ENCODE peak calls at places on chromosomes 4 and X, in nine cellular contexts. One of them, this sample, is unnamed. For H4K20me1 and H3K9me2, the result is how much of the 10 kb centered on the place peaks cover.

GRCh38 chr4:17480530-17480929 is 31.4 kb downstream of the QDPR start:
- DNase-seq in GM23338: no peak
- DNase-seq in Karpas-422: no peak
- DNase-seq in SK-N-SH: no peak
- DNase-seq in HCT116: no peak
- DNase-seq in PC-3: no peak
- DNase-seq in OCI-LY7: no peak
- DNase-seq in PC-9: no peak
- DNase-seq in GM23248: no peak
- DNase-seq in this sample: no peak

GRCh38 chr4:158080354-158080753 is 92.5 kb downstream of the GASK1B start:
- DNase-seq in GM23338: no peak
- DNase-seq in Karpas-422: no peak
- DNase-seq in SK-N-SH: no peak
- DNase-seq in HCT116: no peak
- DNase-seq in PC-3: no peak
- DNase-seq in OCI-LY7: no peak
- DNase-seq in PC-9: no peak
- DNase-seq in GM23248: no peak
- DNase-seq in this sample: no peak

GRCh38 chr4:6909970-6910339 is 329 bp downstream of the TBC1D14 start:
- DNase-seq in GM23338: peak
- DNase-seq in Karpas-422: peak
- DNase-seq in SK-N-SH: no peak
- DNase-seq in HCT116: no peak
- DNase-seq in PC-3: peak
- DNase-seq in OCI-LY7: no peak
- DNase-seq in PC-9: no peak
- DNase-seq in GM23248: peak
- DNase-seq in this sample: peak

GRCh38 chr4:25953740-25954139 is 39.7 kb downstream of the SMIM20 start:
- DNase-seq in GM23338: no peak
- DNase-seq in Karpas-422: no peak
- DNase-seq in SK-N-SH: no peak
- DNase-seq in HCT116: peak
- DNase-seq in PC-3: peak
- DNase-seq in OCI-LY7: no peak
- DNase-seq in PC-9: no peak
- DNase-seq in GM23248: peak
- DNase-seq in this sample: no peak

GRCh38 chr4:151801547-151802516 is 41.0 kb upstream of the GATB start:
- DNase-seq in GM23338: peak
- DNase-seq in Karpas-422: peak
- DNase-seq in SK-N-SH: peak
- DNase-seq in HCT116: peak
- DNase-seq in PC-3: peak
- DNase-seq in OCI-LY7: peak
- DNase-seq in PC-9: peak
- DNase-seq in GM23248: peak
- DNase-seq in this sample: peak

GRCh38 chr4:32073542-32073941 is 1353.4 kb downstream of the PCDH7 start:
- DNase-seq in GM23338: no peak
- DNase-seq in Karpas-422: no peak
- DNase-seq in SK-N-SH: no peak
- DNase-seq in HCT116: no peak
- DNase-seq in PC-3: no peak
- DNase-seq in OCI-LY7: no peak
- DNase-seq in PC-9: no peak
- DNase-seq in GM23248: no peak
- DNase-seq in this sample: no peak

GRCh38 chr4:166128452-166128851 is 255.4 kb downstream of the TLL1 start:
- DNase-seq in GM23338: no peak
- DNase-seq in Karpas-422: no peak
- DNase-seq in SK-N-SH: no peak
- DNase-seq in HCT116: no peak
- DNase-seq in PC-3: peak
- DNase-seq in OCI-LY7: no peak
- DNase-seq in PC-9: no peak
- DNase-seq in GM23248: no peak
- DNase-seq in this sample: no peak

GRCh38 chr4:72525938-72526337 is 43.1 kb downstream of the ADAMTS3 start:
- DNase-seq in GM23338: no peak
- DNase-seq in Karpas-422: no peak
- DNase-seq in SK-N-SH: no peak
- DNase-seq in HCT116: no peak
- DNase-seq in PC-3: no peak
- DNase-seq in OCI-LY7: no peak
- DNase-seq in PC-9: no peak
- DNase-seq in GM23248: peak
- DNase-seq in this sample: peak

GRCh38 chr4:6421397-6421796 is 51.0 kb downstream of the PPP2R2C start:
- DNase-seq in GM23338: no peak
- DNase-seq in Karpas-422: no peak
- DNase-seq in SK-N-SH: no peak
- DNase-seq in HCT116: no peak
- DNase-seq in PC-3: no peak
- DNase-seq in OCI-LY7: no peak
- DNase-seq in PC-9: no peak
- DNase-seq in GM23248: no peak
- DNase-seq in this sample: no peak

GRCh38 chr4:186666252-186666651 is 57.4 kb downstream of the FAT1 start:
- DNase-seq in GM23338: no peak
- DNase-seq in Karpas-422: no peak
- DNase-seq in SK-N-SH: no peak
- DNase-seq in HCT116: no peak
- DNase-seq in PC-3: no peak
- DNase-seq in OCI-LY7: no peak
- DNase-seq in PC-9: no peak
- DNase-seq in GM23248: no peak
- DNase-seq in this sample: no peak

GRCh38 chrX:71533850-71534515 is 1.1 kb downstream of the OGT start:
- DNase-seq in GM23338: peak
- DNase-seq in Karpas-422: peak
- DNase-seq in SK-N-SH: peak
- DNase-seq in HCT116: no peak
- DNase-seq in PC-3: peak
- DNase-seq in OCI-LY7: peak
- DNase-seq in PC-9: no peak
- DNase-seq in GM23248: peak
- DNase-seq in this sample: peak

GRCh38 chr4:180640193-180640592 is 1603.0 kb upstream of the TENM3 start:
- DNase-seq in GM23338: peak
- DNase-seq in Karpas-422: no peak
- DNase-seq in SK-N-SH: no peak
- DNase-seq in HCT116: no peak
- DNase-seq in PC-3: no peak
- DNase-seq in OCI-LY7: no peak
- DNase-seq in PC-9: no peak
- DNase-seq in GM23248: no peak
- DNase-seq in this sample: no peak

GRCh38 chr4:174485025-174485424 is 37.3 kb downstream of the HPGD start:
- DNase-seq in GM23338: no peak
- DNase-seq in Karpas-422: no peak
- DNase-seq in SK-N-SH: no peak
- DNase-seq in HCT116: no peak
- DNase-seq in PC-3: no peak
- DNase-seq in OCI-LY7: no peak
- DNase-seq in PC-9: no peak
- DNase-seq in GM23248: no peak
- DNase-seq in this sample: no peak

GRCh38 chr4:101205878-101206277 is 141.4 kb downstream of the PPP3CA start:
- DNase-seq in GM23338: peak
- DNase-seq in Karpas-422: no peak
- DNase-seq in SK-N-SH: no peak
- DNase-seq in HCT116: no peak
- DNase-seq in PC-3: peak
- DNase-seq in OCI-LY7: no peak
- DNase-seq in PC-9: no peak
- DNase-seq in GM23248: peak
- DNase-seq in this sample: no peak

DNA sequence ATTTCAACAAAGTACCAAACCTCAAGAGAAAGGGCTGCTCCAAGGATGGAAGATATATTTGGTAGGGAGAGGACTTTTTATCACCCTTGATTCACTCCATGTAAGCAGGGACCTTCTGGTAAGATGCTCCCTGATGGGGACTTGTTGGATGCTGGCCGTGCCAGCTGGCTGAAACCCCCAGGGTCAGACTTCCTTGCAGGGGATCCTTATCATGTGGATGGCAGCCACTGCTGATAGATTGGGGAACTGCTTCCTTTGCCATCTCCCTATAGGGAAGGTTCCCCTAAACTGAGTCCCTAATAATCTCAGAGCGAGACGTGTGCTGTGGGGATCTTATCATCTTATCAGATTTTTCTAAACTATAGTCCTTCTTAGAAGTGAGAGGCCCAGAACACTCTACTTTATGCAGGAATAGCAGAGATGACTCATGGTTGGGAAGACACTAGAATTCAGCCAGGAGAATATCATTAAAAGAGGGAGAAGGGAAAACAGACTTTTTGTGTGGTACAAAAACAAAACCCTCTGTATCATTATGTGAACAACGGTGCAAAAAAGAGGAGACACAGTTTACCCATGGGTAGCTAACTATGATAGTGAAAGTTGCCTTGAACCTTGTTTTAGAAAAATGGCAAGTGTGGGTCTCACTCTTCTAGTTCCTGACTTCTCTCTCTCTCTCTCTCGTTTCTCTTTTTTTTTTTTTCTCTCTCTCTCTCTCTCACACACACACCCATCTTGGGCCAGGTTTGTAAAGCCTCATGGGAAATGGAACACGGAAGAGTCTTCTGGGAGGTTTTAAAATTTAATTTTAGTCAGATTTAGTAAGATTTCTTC is 16.1 kb downstream of the RHOH start:
- DNase-seq in GM23338: no peak
- DNase-seq in Karpas-422: no peak
- DNase-seq in SK-N-SH: no peak
- DNase-seq in HCT116: no peak
- DNase-seq in PC-3: no peak
- DNase-seq in OCI-LY7: no peak
- DNase-seq in PC-9: no peak
- DNase-seq in GM23248: peak
- DNase-seq in this sample: no peak
- H3K27ac ChIP-seq in GM23338: no peak
- H3K27ac ChIP-seq in Karpas-422: peak
- H3K27ac ChIP-seq in SK-N-SH: no peak
- H3K27ac ChIP-seq in HCT116: no peak
- H3K27ac ChIP-seq in PC-3: no peak
- H3K27ac ChIP-seq in OCI-LY7: peak
- H3K27ac ChIP-seq in PC-9: no peak
- H3K27ac ChIP-seq in GM23248: no peak
- H3K27ac ChIP-seq in this sample: no peak

GRCh38 chr4:2742081-2742822 is 13.9 kb downstream of the TNIP2 start:
- DNase-seq in GM23338: no peak
- DNase-seq in Karpas-422: no peak
- DNase-seq in SK-N-SH: no peak
- DNase-seq in HCT116: no peak
- DNase-seq in PC-3: no peak
- DNase-seq in OCI-LY7: no peak
- DNase-seq in PC-9: no peak
- DNase-seq in GM23248: no peak
- DNase-seq in this sample: no peak
- H4K20me1 ChIP-seq in GM23338: under half
- H4K20me1 ChIP-seq in Karpas-422: under half
- H4K20me1 ChIP-seq in SK-N-SH: under half
- H4K20me1 ChIP-seq in HCT116: under half
- H4K20me1 ChIP-seq in PC-3: under half
- H4K20me1 ChIP-seq in OCI-LY7: under half
- H4K20me1 ChIP-seq in PC-9: under half
- H4K20me1 ChIP-seq in GM23248: under half
- H4K20me1 ChIP-seq in this sample: under half

GRCh38 chrX:123986377-123986776 is 24.9 kb downstream of the STAG2 start:
- DNase-seq in GM23338: no peak
- DNase-seq in Karpas-422: no peak
- DNase-seq in SK-N-SH: no peak
- DNase-seq in HCT116: no peak
- DNase-seq in PC-3: no peak
- DNase-seq in OCI-LY7: no peak
- DNase-seq in PC-9: no peak
- DNase-seq in GM23248: no peak
- DNase-seq in this sample: no peak
- H3K9me2 ChIP-seq in GM23338: under half
- H3K9me2 ChIP-seq in Karpas-422: under half
- H3K9me2 ChIP-seq in SK-N-SH: under half
- H3K9me2 ChIP-seq in HCT116: under half
- H3K9me2 ChIP-seq in PC-3: under half
- H3K9me2 ChIP-seq in OCI-LY7: under half
- H3K9me2 ChIP-seq in PC-9: under half
- H3K9me2 ChIP-seq in GM23248: under half
- H3K9me2 ChIP-seq in this sample: under half

GRCh38 chr4:111988514-111988913 is 156.7 kb upstream of the FAM241A start:
- DNase-seq in GM23338: no peak
- DNase-seq in Karpas-422: no peak
- DNase-seq in SK-N-SH: no peak
- DNase-seq in HCT116: no peak
- DNase-seq in PC-3: no peak
- DNase-seq in OCI-LY7: no peak
- DNase-seq in PC-9: no peak
- DNase-seq in GM23248: no peak
- DNase-seq in this sample: no peak

GRCh38 chr4:111992604-111993151 is 152.6 kb upstream of the FAM241A start:
- DNase-seq in GM23338: no peak
- DNase-seq in Karpas-422: no peak
- DNase-seq in SK-N-SH: no peak
- DNase-seq in HCT116: no peak
- DNase-seq in PC-3: no peak
- DNase-seq in OCI-LY7: no peak
- DNase-seq in PC-9: no peak
- DNase-seq in GM23248: no peak
- DNase-seq in this sample: no peak

GRCh38 chr4:111989817-111990216 is 155.4 kb upstream of the FAM241A start:
- DNase-seq in GM23338: no peak
- DNase-seq in Karpas-422: no peak
- DNase-seq in SK-N-SH: no peak
- DNase-seq in HCT116: no peak
- DNase-seq in PC-3: no peak
- DNase-seq in OCI-LY7: no peak
- DNase-seq in PC-9: no peak
- DNase-seq in GM23248: no peak
- DNase-seq in this sample: peak

GRCh38 chr4:111991797-111992196 is 153.5 kb upstream of the FAM241A start:
- DNase-seq in GM23338: no peak
- DNase-seq in Karpas-422: no peak
- DNase-seq in SK-N-SH: no peak
- DNase-seq in HCT116: peak
- DNase-seq in PC-3: peak
- DNase-seq in OCI-LY7: no peak
- DNase-seq in PC-9: no peak
- DNase-seq in GM23248: peak
- DNase-seq in this sample: peak

DNA sequence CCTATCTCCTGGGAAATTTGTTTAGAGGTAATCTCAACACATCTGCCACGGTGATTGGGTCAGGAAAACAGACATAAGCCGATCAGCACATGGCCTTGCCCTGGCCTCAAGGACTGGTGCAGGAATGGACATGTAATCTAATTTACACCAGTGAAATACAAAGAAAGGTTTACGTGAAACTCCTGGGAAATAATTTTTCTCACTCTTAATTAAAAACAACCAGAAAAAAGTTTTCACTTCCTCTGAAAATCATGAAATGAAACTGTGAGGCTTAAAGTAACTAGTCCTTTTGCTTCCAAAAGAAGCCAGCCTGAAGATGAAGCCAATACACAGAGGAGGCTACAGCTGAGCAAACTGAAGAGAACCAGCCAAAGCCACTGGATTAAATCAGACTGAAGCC is 154.1 kb upstream of the FAM241A start:
- DNase-seq in GM23338: no peak
- DNase-seq in Karpas-422: peak
- DNase-seq in SK-N-SH: no peak
- DNase-seq in HCT116: no peak
- DNase-seq in PC-3: no peak
- DNase-seq in OCI-LY7: peak
- DNase-seq in PC-9: no peak
- DNase-seq in GM23248: no peak
- DNase-seq in this sample: no peak
- H3K27ac ChIP-seq in GM23338: no peak
- H3K27ac ChIP-seq in Karpas-422: no peak
- H3K27ac ChIP-seq in SK-N-SH: no peak
- H3K27ac ChIP-seq in HCT116: no peak
- H3K27ac ChIP-seq in PC-3: no peak
- H3K27ac ChIP-seq in OCI-LY7: no peak
- H3K27ac ChIP-seq in PC-9: no peak
- H3K27ac ChIP-seq in GM23248: peak
- H3K27ac ChIP-seq in this sample: peak